ENCODE peak calls at places on chromosome 4, in eight cellular contexts. One of them, this sample, is unnamed. For H3K4me1, the result is how much of the 10 kb centered on the place peaks cover.

GRCh38 chr4:158998624-158999023 is 104.3 kb upstream of the RAPGEF2 start:
- DNase-seq in neural progenitor cell: no peak
- DNase-seq in HCT116: peak
- DNase-seq in cardiac muscle cell: no peak
- DNase-seq in IMR-90: no peak
- DNase-seq in tibial nerve: no peak
- DNase-seq in lung: no peak
- DNase-seq in kidney: no peak
- DNase-seq in this sample: no peak

GRCh38 chr4:119490335-119490734 is 138.3 kb downstream of the PDE5A start:
- DNase-seq in neural progenitor cell: peak
- DNase-seq in HCT116: no peak
- DNase-seq in cardiac muscle cell: peak
- DNase-seq in IMR-90: peak
- DNase-seq in tibial nerve: no peak
- DNase-seq in lung: no peak
- DNase-seq in kidney: no peak
- DNase-seq in this sample: no peak

GRCh38 chr4:13706130-13706529 is 78.6 kb upstream of the BOD1L1 start:
- DNase-seq in neural progenitor cell: no peak
- DNase-seq in HCT116: no peak
- DNase-seq in cardiac muscle cell: peak
- DNase-seq in IMR-90: no peak
- DNase-seq in tibial nerve: no peak
- DNase-seq in lung: no peak
- DNase-seq in kidney: no peak
- DNase-seq in this sample: no peak

GRCh38 chr4:16233569-16234177 is 7.4 kb upstream of the TAPT1 start:
- DNase-seq in neural progenitor cell: no peak
- DNase-seq in HCT116: no peak
- DNase-seq in cardiac muscle cell: no peak
- DNase-seq in IMR-90: no peak
- DNase-seq in tibial nerve: no peak
- DNase-seq in lung: no peak
- DNase-seq in kidney: no peak
- DNase-seq in this sample: no peak

GRCh38 chr4:148061795-148062194 is 329.9 kb downstream of the ARHGAP10 start:
- DNase-seq in neural progenitor cell: no peak
- DNase-seq in HCT116: no peak
- DNase-seq in cardiac muscle cell: no peak
- DNase-seq in IMR-90: no peak
- DNase-seq in tibial nerve: no peak
- DNase-seq in lung: no peak
- DNase-seq in kidney: no peak
- DNase-seq in this sample: no peak

GRCh38 chr4:6031831-6032230 is 13.6 kb upstream of the C4orf50 start:
- DNase-seq in neural progenitor cell: no peak
- DNase-seq in HCT116: no peak
- DNase-seq in cardiac muscle cell: no peak
- DNase-seq in IMR-90: no peak
- DNase-seq in tibial nerve: no peak
- DNase-seq in lung: no peak
- DNase-seq in kidney: no peak
- DNase-seq in this sample: no peak

GRCh38 chr4:176376032-176376614 is 56.4 kb downstream of the SPCS3 start:
- DNase-seq in neural progenitor cell: peak
- DNase-seq in HCT116: peak
- DNase-seq in cardiac muscle cell: peak
- DNase-seq in IMR-90: peak
- DNase-seq in tibial nerve: no peak
- DNase-seq in lung: no peak
- DNase-seq in kidney: no peak
- DNase-seq in this sample: no peak

GRCh38 chr4:116724249-116724648 is 361.1 kb downstream of the TRAM1L1 start:
- DNase-seq in neural progenitor cell: no peak
- DNase-seq in HCT116: no peak
- DNase-seq in cardiac muscle cell: no peak
- DNase-seq in IMR-90: no peak
- DNase-seq in tibial nerve: no peak
- DNase-seq in lung: no peak
- DNase-seq in kidney: no peak
- DNase-seq in this sample: no peak

GRCh38 chr4:166527500-166527899 is 654.5 kb downstream of the TLL1 start:
- DNase-seq in neural progenitor cell: peak
- DNase-seq in HCT116: no peak
- DNase-seq in cardiac muscle cell: no peak
- DNase-seq in IMR-90: no peak
- DNase-seq in tibial nerve: no peak
- DNase-seq in lung: no peak
- DNase-seq in kidney: no peak
- DNase-seq in this sample: no peak

GRCh38 chr4:2089222-2089621 is 30.1 kb downstream of the NAT8L start:
- DNase-seq in neural progenitor cell: no peak
- DNase-seq in HCT116: no peak
- DNase-seq in cardiac muscle cell: no peak
- DNase-seq in IMR-90: no peak
- DNase-seq in tibial nerve: no peak
- DNase-seq in lung: no peak
- DNase-seq in kidney: no peak
- DNase-seq in this sample: no peak
- H3K4me1 ChIP-seq in neural progenitor cell: under half
- H3K4me1 ChIP-seq in HCT116: under half
- H3K4me1 ChIP-seq in cardiac muscle cell: under half
- H3K4me1 ChIP-seq in IMR-90: under half
- H3K4me1 ChIP-seq in tibial nerve: under half
- H3K4me1 ChIP-seq in lung: under half
- H3K4me1 ChIP-seq in kidney: under half
- H3K4me1 ChIP-seq in this sample: under half

GRCh38 chr4:143025111-143025704 is 159.5 kb upstream of the USP38 start:
- DNase-seq in neural progenitor cell: peak
- DNase-seq in HCT116: peak
- DNase-seq in cardiac muscle cell: peak
- DNase-seq in IMR-90: peak
- DNase-seq in tibial nerve: peak
- DNase-seq in lung: no peak
- DNase-seq in kidney: no peak
- DNase-seq in this sample: no peak
- TF ChIP-seq CTCF in neural progenitor cell: peak
- TF ChIP-seq CTCF in HCT116: peak
- TF ChIP-seq CTCF in cardiac muscle cell: peak
- TF ChIP-seq CTCF in IMR-90: peak
- TF ChIP-seq CTCF in tibial nerve: peak
- TF ChIP-seq CTCF in lung: no peak
- TF ChIP-seq CTCF in kidney: peak
- TF ChIP-seq CTCF in this sample: no peak

GRCh38 chr4:124429746-124430250 is 282.7 kb downstream of the ANKRD50 start:
- DNase-seq in neural progenitor cell: no peak
- DNase-seq in HCT116: no peak
- DNase-seq in cardiac muscle cell: no peak
- DNase-seq in IMR-90: no peak
- DNase-seq in tibial nerve: no peak
- DNase-seq in lung: no peak
- DNase-seq in kidney: no peak
- DNase-seq in this sample: no peak
- H3K4me1 ChIP-seq in neural progenitor cell: under half
- H3K4me1 ChIP-seq in HCT116: under half
- H3K4me1 ChIP-seq in cardiac muscle cell: under half
- H3K4me1 ChIP-seq in IMR-90: under half
- H3K4me1 ChIP-seq in tibial nerve: under half
- H3K4me1 ChIP-seq in lung: under half
- H3K4me1 ChIP-seq in kidney: under half
- H3K4me1 ChIP-seq in this sample: under half

GRCh38 chr4:111228396-111228795 is 605.5 kb upstream of the PITX2 start:
- DNase-seq in neural progenitor cell: no peak
- DNase-seq in HCT116: no peak
- DNase-seq in cardiac muscle cell: no peak
- DNase-seq in IMR-90: peak
- DNase-seq in tibial nerve: no peak
- DNase-seq in lung: no peak
- DNase-seq in kidney: no peak
- DNase-seq in this sample: no peak
- TF ChIP-seq CTCF in neural progenitor cell: no peak
- TF ChIP-seq CTCF in HCT116: no peak
- TF ChIP-seq CTCF in cardiac muscle cell: no peak
- TF ChIP-seq CTCF in IMR-90: no peak
- TF ChIP-seq CTCF in tibial nerve: no peak
- TF ChIP-seq CTCF in lung: no peak
- TF ChIP-seq CTCF in kidney: no peak
- TF ChIP-seq CTCF in this sample: no peak

DNA sequence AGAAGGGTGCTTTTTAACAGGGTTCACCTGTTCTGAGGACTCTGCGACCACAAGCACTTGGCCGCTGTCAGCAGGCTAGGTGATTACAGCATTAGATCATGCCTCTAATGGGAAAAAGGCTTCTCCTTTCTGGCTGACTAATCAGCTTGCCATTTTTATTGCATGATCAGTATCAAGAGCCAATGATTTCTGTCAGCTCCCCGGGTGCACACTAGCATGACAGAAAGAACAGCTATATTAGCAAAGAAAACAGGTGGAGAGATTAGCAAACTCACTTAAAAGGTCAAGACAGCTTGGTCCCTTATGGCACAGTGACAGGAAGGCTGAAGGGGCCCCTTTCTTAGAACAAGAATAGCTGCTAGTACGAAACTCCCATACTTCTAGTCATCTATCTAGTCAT is 170.0 kb downstream of the SMIM20 start:
- DNase-seq in neural progenitor cell: no peak
- DNase-seq in HCT116: peak
- DNase-seq in cardiac muscle cell: peak
- DNase-seq in IMR-90: peak
- DNase-seq in tibial nerve: no peak
- DNase-seq in lung: no peak
- DNase-seq in kidney: no peak
- DNase-seq in this sample: no peak
- H3K4me1 ChIP-seq in neural progenitor cell: under half
- H3K4me1 ChIP-seq in HCT116: under half
- H3K4me1 ChIP-seq in cardiac muscle cell: under half
- H3K4me1 ChIP-seq in IMR-90: under half
- H3K4me1 ChIP-seq in tibial nerve: under half
- H3K4me1 ChIP-seq in lung: under half
- H3K4me1 ChIP-seq in kidney: under half
- H3K4me1 ChIP-seq in this sample: under half

GRCh38 chr4:156173937-156174336 is 220.3 kb upstream of the CTSO start:
- DNase-seq in neural progenitor cell: no peak
- DNase-seq in HCT116: no peak
- DNase-seq in cardiac muscle cell: no peak
- DNase-seq in IMR-90: no peak
- DNase-seq in tibial nerve: no peak
- DNase-seq in lung: no peak
- DNase-seq in kidney: no peak
- DNase-seq in this sample: no peak

GRCh38 chr4:156173481-156173880 is 219.8 kb upstream of the CTSO start:
- DNase-seq in neural progenitor cell: no peak
- DNase-seq in HCT116: no peak
- DNase-seq in cardiac muscle cell: no peak
- DNase-seq in IMR-90: no peak
- DNase-seq in tibial nerve: no peak
- DNase-seq in lung: no peak
- DNase-seq in kidney: no peak
- DNase-seq in this sample: no peak

GRCh38 chr4:156169861-156170260 is 216.2 kb upstream of the CTSO start:
- DNase-seq in neural progenitor cell: peak
- DNase-seq in HCT116: no peak
- DNase-seq in cardiac muscle cell: no peak
- DNase-seq in IMR-90: no peak
- DNase-seq in tibial nerve: no peak
- DNase-seq in lung: no peak
- DNase-seq in kidney: no peak
- DNase-seq in this sample: no peak

GRCh38 chr4:156168288-156168687 is 214.6 kb upstream of the CTSO start:
- DNase-seq in neural progenitor cell: no peak
- DNase-seq in HCT116: no peak
- DNase-seq in cardiac muscle cell: no peak
- DNase-seq in IMR-90: no peak
- DNase-seq in tibial nerve: no peak
- DNase-seq in lung: no peak
- DNase-seq in kidney: no peak
- DNase-seq in this sample: no peak

GRCh38 chr4:156169011-156169410 is 215.3 kb upstream of the CTSO start:
- DNase-seq in neural progenitor cell: peak
- DNase-seq in HCT116: peak
- DNase-seq in cardiac muscle cell: peak
- DNase-seq in IMR-90: peak
- DNase-seq in tibial nerve: no peak
- DNase-seq in lung: peak
- DNase-seq in kidney: no peak
- DNase-seq in this sample: no peak
- TF ChIP-seq CTCF in neural progenitor cell: peak
- TF ChIP-seq CTCF in HCT116: peak
- TF ChIP-seq CTCF in cardiac muscle cell: peak
- TF ChIP-seq CTCF in IMR-90: peak
- TF ChIP-seq CTCF in tibial nerve: no peak
- TF ChIP-seq CTCF in lung: no peak
- TF ChIP-seq CTCF in kidney: no peak
- TF ChIP-seq CTCF in this sample: no peak

GRCh38 chr4:152181150-152181549 is 354.7 kb downstream of the FBXW7 start:
- DNase-seq in neural progenitor cell: no peak
- DNase-seq in HCT116: no peak
- DNase-seq in cardiac muscle cell: no peak
- DNase-seq in IMR-90: no peak
- DNase-seq in tibial nerve: no peak
- DNase-seq in lung: no peak
- DNase-seq in kidney: no peak
- DNase-seq in this sample: no peak

GRCh38 chr4:152185786-152186540 is 349.9 kb downstream of the FBXW7 start:
- DNase-seq in neural progenitor cell: no peak
- DNase-seq in HCT116: no peak
- DNase-seq in cardiac muscle cell: no peak
- DNase-seq in IMR-90: no peak
- DNase-seq in tibial nerve: no peak
- DNase-seq in lung: no peak
- DNase-seq in kidney: no peak
- DNase-seq in this sample: no peak

GRCh38 chr4:152176627-152177214 is 359.2 kb downstream of the FBXW7 start:
- DNase-seq in neural progenitor cell: no peak
- DNase-seq in HCT116: no peak
- DNase-seq in cardiac muscle cell: no peak
- DNase-seq in IMR-90: no peak
- DNase-seq in tibial nerve: no peak
- DNase-seq in lung: no peak
- DNase-seq in kidney: no peak
- DNase-seq in this sample: no peak

GRCh38 chr4:152180369-152180768 is 355.5 kb downstream of the FBXW7 start:
- DNase-seq in neural progenitor cell: no peak
- DNase-seq in HCT116: no peak
- DNase-seq in cardiac muscle cell: no peak
- DNase-seq in IMR-90: no peak
- DNase-seq in tibial nerve: no peak
- DNase-seq in lung: no peak
- DNase-seq in kidney: no peak
- DNase-seq in this sample: no peak
- H3K4me1 ChIP-seq in neural progenitor cell: under half
- H3K4me1 ChIP-seq in HCT116: under half
- H3K4me1 ChIP-seq in cardiac muscle cell: under half
- H3K4me1 ChIP-seq in IMR-90: under half
- H3K4me1 ChIP-seq in tibial nerve: under half
- H3K4me1 ChIP-seq in lung: under half
- H3K4me1 ChIP-seq in kidney: under half
- H3K4me1 ChIP-seq in this sample: under half

This sample was measured in CD8-positive, alpha-beta T cell.